ENCODE peak calls at places on chromosome 19, in eight cellular contexts. A is uterus; G is neural progenitor cell; L is activated naive CD8-positive, alpha-beta T cell treated with anti-CD3 and anti-CD28 coated beads, Interleukin-2, amount 50 U/mL, for 16 hours; M is stimulated activated naive CD8-positive, alpha-beta T cell treated with anti-CD3 and anti-CD28 coated beads, Interleukin-15, Interleukin-2, amounts not matched to agents 100 U/mL and 50 U/mL, for 24 hours; K is heart right ventricle; N is T-cell; C is kidney epithelial cell. X is an unnamed sample.

GRCh38 chr19:16106121-16106520 is 5.6 kb upstream of the RAB8A start:
- DNase-seq in N (no peak), G (no peak), A (no peak), C (no peak), M (no peak), K (no peak), L (no peak), X (no peak)

GRCh38 chr19:34881982-34882381 is 44.7 kb upstream of the ZNF30 start:
- DNase-seq in C (no peak), N (no peak), A (no peak), G (no peak), K (no peak), L (no peak), M (no peak), X (peak)

GRCh38 chr19:17847538-17848366 is at the start of gene JAK3:
- DNase-seq in N (peak), L (peak), M (peak), A (no peak), G (peak), K (peak), C (no peak), X (no peak)

GRCh38 chr19:29837448-29837961 is 25.7 kb downstream of the CCNE1 start:
- DNase-seq in N (no peak), A (no peak), C (no peak), L (peak), K (no peak), M (peak), G (no peak), X (no peak)

GRCh38 chr19:1790054-1790762 is 21.9 kb downstream of the ATP8B3 start:
- DNase-seq in L (no peak), C (no peak), N (no peak), A (no peak), M (no peak), K (no peak), G (no peak), X (no peak)

GRCh38 chr19:16581971-16582343 is 9.7 kb upstream of the SLC35E1 start:
- DNase-seq in M (no peak), G (no peak), L (no peak), A (peak), K (no peak), C (no peak), N (no peak), X (no peak)

GRCh38 chr19:52600639-52601024 is 30.5 kb downstream of the ZNF701 start:
- DNase-seq in K (peak), M (peak), A (no peak), C (no peak), N (no peak), G (no peak), L (no peak), X (no peak)

GRCh38 chr19:56350416-56351045 is 35.9 kb upstream of the ZSCAN5A start:
- DNase-seq in M (peak), L (peak), N (no peak), A (peak), C (no peak), K (no peak), G (peak), X (peak)

GRCh38 chr19:39771751-39772150 is 6.9 kb upstream of the LEUTX start:
- DNase-seq in L (no peak), M (no peak), A (no peak), N (no peak), G (no peak), C (no peak), K (no peak), X (no peak)

GRCh38 chr19:3073159-3073563 is 10.9 kb upstream of the TLE5 start:
- DNase-seq in A (peak), N (no peak), C (peak), G (no peak), L (no peak), K (no peak), M (no peak), X (no peak)

GRCh38 chr19:42409477-42409876 is 17.7 kb downstream of the LIPE start:
- DNase-seq in K (peak), L (no peak), A (no peak), G (no peak), M (no peak), C (no peak), N (no peak), X (no peak)

GRCh38 chr19:12665281-12665573 is 1.3 kb downstream of the MAN2B1 start:
- DNase-seq in C (no peak), M (peak), L (no peak), G (no peak), K (no peak), N (peak), A (no peak), X (no peak)

GRCh38 chr19:28556371-28556770 is 656.6 kb downstream of the UQCRFS1 start:
- DNase-seq in C (no peak), N (no peak), L (no peak), A (no peak), M (no peak), G (no peak), K (no peak), X (no peak)

GRCh38 chr19:49408816-49409440 is 14.3 kb downstream of the PTH2 start:
- DNase-seq in L (no peak), K (no peak), A (no peak), M (no peak), G (no peak), N (no peak), C (peak), X (no peak)

GRCh38 chr19:16764793-16765433 is 45.3 kb downstream of the NWD1 start:
- DNase-seq in C (no peak), L (no peak), M (no peak), G (no peak), A (no peak), N (no peak), K (no peak), X (no peak)

GRCh38 chr19:47032171-47032811 is 12.7 kb downstream of the NPAS1 start:
- DNase-seq in N (peak), C (no peak), L (peak), K (peak), A (no peak), G (peak), M (peak), X (peak)

GRCh38 chr19:34502582-34503545 is 21.3 kb downstream of the WTIP start:
- DNase-seq in M (no peak), G (no peak), L (no peak), K (no peak), N (no peak), C (no peak), A (no peak), X (no peak)

GRCh38 chr19:30064021-30064699 is 122.1 kb downstream of the URI1 start:
- DNase-seq in G (no peak), L (no peak), A (no peak), C (no peak), N (no peak), M (no peak), K (no peak), X (no peak)

GRCh38 chr19:46717034-46717715 is at the start of gene PRKD2:
- DNase-seq in L (peak), K (peak), G (peak), C (no peak), A (peak), M (peak), N (peak), X (peak)

GRCh38 chr19:13795595-13796300 is 505 bp downstream of the ZSWIM4 start:
- DNase-seq in M (no peak), L (no peak), G (no peak), K (no peak), C (no peak), N (no peak), A (no peak), X (peak)

GRCh38 chr19:15107056-15108010 is at the start of gene SYDE1:
- DNase-seq in G (peak), K (peak), N (no peak), M (peak), A (peak), C (no peak), L (no peak), X (no peak)

GRCh38 chr19:40090256-40091204 is at the start of gene ZNF780A:
- DNase-seq in L (peak), N (peak), G (peak), K (peak), A (peak), C (no peak), M (peak), X (peak)

GRCh38 chr19:17777840-17778620 is 16.9 kb upstream of the B3GNT3 start:
- DNase-seq in A (peak), M (peak), K (peak), G (peak), N (no peak), C (no peak), L (no peak), X (no peak)

GRCh38 chr19:33470686-33471085 is 50.9 kb downstream of the PEPD start:
- DNase-seq in A (no peak), L (no peak), K (no peak), G (no peak), M (no peak), C (no peak), N (no peak), X (no peak)

GRCh38 chr19:14943601-14944000 is 2.3 kb downstream of the OR7C2 start:
- DNase-seq in C (no peak), G (no peak), M (no peak), N (no peak), K (no peak), A (no peak), L (no peak), X (no peak)

GRCh38 chr19:10339380-10339960 is at the start of gene ICAM3:
- DNase-seq in A (no peak), G (no peak), K (no peak), L (peak), N (peak), C (no peak), M (peak), X (no peak)

GRCh38 chr19:31553844-31554215 is 204.6 kb upstream of the TSHZ3 start:
- DNase-seq in N (no peak), C (no peak), A (no peak), M (no peak), L (no peak), G (no peak), K (no peak), X (no peak)

GRCh38 chr19:311813-312261 is 20.6 kb upstream of the PLPP2 start:
- DNase-seq in K (peak), M (no peak), G (peak), L (no peak), C (no peak), N (no peak), A (no peak), X (no peak)

X was measured in prostate gland.